ENCODE peak calls at places on chromosomes 12 and 14, in seven cellular contexts. One of them, this sample, is unnamed.

GRCh38 chr12:96687719-96688118 is 198.3 kb downstream of the CFAP54 start:
- DNase-seq in left ventricle myocardium inferior: no peak
- DNase-seq in CD4-positive, CD25-positive, alpha-beta regulatory T cell: no peak
- DNase-seq in tibial artery: no peak
- DNase-seq in uterus: no peak
- DNase-seq in fibroblast of lung: no peak
- DNase-seq in AG04450: no peak
- DNase-seq in this sample: no peak

GRCh38 chr14:69039287-69039628 is 60.2 kb upstream of the ACTN1 start:
- DNase-seq in tibial artery: no peak
- DNase-seq in AG04450: no peak
- DNase-seq in CD4-positive, CD25-positive, alpha-beta regulatory T cell: no peak
- DNase-seq in left ventricle myocardium inferior: no peak
- DNase-seq in fibroblast of lung: peak; percentile 92
- DNase-seq in uterus: no peak
- DNase-seq in this sample: no peak

GRCh38 chr12:109291531-109292341 is 17.3 kb downstream of the FOXN4 start:
- DNase-seq in AG04450: no peak
- DNase-seq in uterus: no peak
- DNase-seq in left ventricle myocardium inferior: peak; percentile 74
- DNase-seq in CD4-positive, CD25-positive, alpha-beta regulatory T cell: no peak
- DNase-seq in tibial artery: peak; percentile 45
- DNase-seq in fibroblast of lung: peak; percentile 41
- DNase-seq in this sample: no peak

GRCh38 chr12:12897286-12897685 is 5.9 kb downstream of the GPRC5A start:
- DNase-seq in AG04450: no peak
- DNase-seq in tibial artery: no peak
- DNase-seq in uterus: no peak
- DNase-seq in left ventricle myocardium inferior: no peak
- DNase-seq in CD4-positive, CD25-positive, alpha-beta regulatory T cell: no peak
- DNase-seq in fibroblast of lung: no peak
- DNase-seq in this sample: no peak

GRCh38 chr14:94120667-94121335 is 8.6 kb downstream of the IFI27L2 start:
- DNase-seq in CD4-positive, CD25-positive, alpha-beta regulatory T cell: no peak
- DNase-seq in tibial artery: no peak
- DNase-seq in uterus: no peak
- DNase-seq in AG04450: peak; percentile 13
- DNase-seq in left ventricle myocardium inferior: no peak
- DNase-seq in fibroblast of lung: peak; percentile 83
- DNase-seq in this sample: no peak

GRCh38 chr14:49586673-49587460 is 687 bp upstream of the RPS29 start:
- DNase-seq in uterus: peak; percentile 34
- DNase-seq in tibial artery: no peak
- DNase-seq in AG04450: no peak
- DNase-seq in fibroblast of lung: peak; percentile 73
- DNase-seq in CD4-positive, CD25-positive, alpha-beta regulatory T cell: peak; percentile 83
- DNase-seq in left ventricle myocardium inferior: no peak
- DNase-seq in this sample: no peak

GRCh38 chr14:69573841-69574265 is 818 bp downstream of the CCDC177 start:
- DNase-seq in CD4-positive, CD25-positive, alpha-beta regulatory T cell: no peak
- DNase-seq in tibial artery: no peak
- DNase-seq in fibroblast of lung: no peak
- DNase-seq in AG04450: no peak
- DNase-seq in left ventricle myocardium inferior: no peak
- DNase-seq in uterus: no peak
- DNase-seq in this sample: no peak

GRCh38 chr14:44945264-44945663 is 16.5 kb downstream of the KLHL28 start:
- DNase-seq in CD4-positive, CD25-positive, alpha-beta regulatory T cell: no peak
- DNase-seq in AG04450: peak; percentile 41
- DNase-seq in fibroblast of lung: peak; percentile 97
- DNase-seq in left ventricle myocardium inferior: no peak
- DNase-seq in tibial artery: no peak
- DNase-seq in uterus: no peak
- DNase-seq in this sample: no peak

GRCh38 chr12:52521175-52521574 is 981 bp upstream of the KRT5 start:
- DNase-seq in AG04450: no peak
- DNase-seq in tibial artery: no peak
- DNase-seq in left ventricle myocardium inferior: no peak
- DNase-seq in CD4-positive, CD25-positive, alpha-beta regulatory T cell: no peak
- DNase-seq in fibroblast of lung: peak; percentile 74
- DNase-seq in uterus: no peak
- DNase-seq in this sample: no peak

GRCh38 chr14:59454131-59454530 is 11.0 kb downstream of the GPR135 start:
- DNase-seq in AG04450: peak; percentile 76
- DNase-seq in CD4-positive, CD25-positive, alpha-beta regulatory T cell: no peak
- DNase-seq in tibial artery: peak; percentile 49
- DNase-seq in uterus: no peak
- DNase-seq in fibroblast of lung: peak; percentile 98
- DNase-seq in left ventricle myocardium inferior: no peak
- DNase-seq in this sample: peak; percentile 25

GRCh38 chr14:37599527-37600368 is 4.3 kb downstream of the TTC6 start:
- DNase-seq in AG04450: no peak
- DNase-seq in left ventricle myocardium inferior: no peak
- DNase-seq in CD4-positive, CD25-positive, alpha-beta regulatory T cell: no peak
- DNase-seq in fibroblast of lung: no peak
- DNase-seq in uterus: no peak
- DNase-seq in tibial artery: no peak
- DNase-seq in this sample: no peak
- H3K27ac ChIP-seq in AG04450: no peak overlapping the region
- H3K27ac ChIP-seq in left ventricle myocardium inferior: no peak overlapping the region
- H3K27ac ChIP-seq in CD4-positive, CD25-positive, alpha-beta regulatory T cell: no peak overlapping the region
- H3K27ac ChIP-seq in fibroblast of lung: no peak overlapping the region
- H3K27ac ChIP-seq in uterus: no peak overlapping the region
- H3K27ac ChIP-seq in tibial artery: no peak overlapping the region
- H3K27ac ChIP-seq in this sample: no peak overlapping the region

DNA sequence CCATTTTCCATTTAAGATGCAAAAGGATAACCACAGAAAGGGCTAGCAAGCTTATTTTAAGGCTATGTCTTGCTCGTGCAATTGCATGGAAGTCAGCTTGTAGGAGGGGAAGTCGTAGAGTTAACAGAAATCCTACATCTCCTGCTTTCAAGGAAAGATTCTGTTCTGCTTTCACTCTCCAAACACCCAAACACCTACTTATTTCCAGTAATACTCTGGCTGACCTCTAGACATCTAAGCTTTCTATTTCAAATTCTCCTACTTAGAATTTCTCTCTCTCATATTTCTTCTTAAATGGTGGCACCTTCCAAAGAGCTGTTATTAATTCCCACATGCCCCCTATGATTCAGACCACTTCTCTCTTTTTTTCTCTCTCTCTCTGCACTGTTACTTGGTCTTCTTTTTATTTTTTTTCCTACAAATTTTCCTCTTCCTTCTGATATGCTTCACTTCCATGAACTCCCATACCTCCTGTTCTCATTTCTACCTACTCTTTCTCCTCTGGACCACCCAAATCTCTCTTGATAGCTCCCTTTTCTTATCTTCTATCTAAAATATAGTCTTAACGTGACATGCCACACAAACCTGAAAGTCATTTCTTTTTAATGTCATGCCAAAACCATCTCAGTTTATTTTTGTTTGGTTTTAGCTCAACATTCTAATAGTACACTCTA is 90.8 kb downstream of the RPS6KA5 start:
- DNase-seq in tibial artery: no peak
- DNase-seq in uterus: no peak
- DNase-seq in AG04450: no peak
- DNase-seq in CD4-positive, CD25-positive, alpha-beta regulatory T cell: no peak
- DNase-seq in fibroblast of lung: peak; percentile 10
- DNase-seq in left ventricle myocardium inferior: no peak
- DNase-seq in this sample: no peak
- H3K27ac ChIP-seq in tibial artery: no peak overlapping the region
- H3K27ac ChIP-seq in uterus: no peak overlapping the region
- H3K27ac ChIP-seq in AG04450: no peak overlapping the region
- H3K27ac ChIP-seq in CD4-positive, CD25-positive, alpha-beta regulatory T cell: no peak overlapping the region
- H3K27ac ChIP-seq in fibroblast of lung: no peak overlapping the region
- H3K27ac ChIP-seq in left ventricle myocardium inferior: no peak overlapping the region
- H3K27ac ChIP-seq in this sample: no peak overlapping the region

GRCh38 chr14:29804481-29804880 is 123.2 kb downstream of the PRKD1 start:
- DNase-seq in AG04450: no peak
- DNase-seq in uterus: no peak
- DNase-seq in left ventricle myocardium inferior: no peak
- DNase-seq in CD4-positive, CD25-positive, alpha-beta regulatory T cell: no peak
- DNase-seq in tibial artery: no peak
- DNase-seq in fibroblast of lung: no peak
- DNase-seq in this sample: no peak

GRCh38 chr14:29802211-29802610 is 125.4 kb downstream of the PRKD1 start:
- DNase-seq in tibial artery: no peak
- DNase-seq in left ventricle myocardium inferior: no peak
- DNase-seq in CD4-positive, CD25-positive, alpha-beta regulatory T cell: no peak
- DNase-seq in uterus: no peak
- DNase-seq in AG04450: no peak
- DNase-seq in fibroblast of lung: no peak
- DNase-seq in this sample: no peak

GRCh38 chr14:29805415-29806123 is 122.1 kb downstream of the PRKD1 start:
- DNase-seq in AG04450: peak; percentile 86
- DNase-seq in uterus: peak; percentile 45
- DNase-seq in fibroblast of lung: peak; percentile 99
- DNase-seq in tibial artery: peak; percentile 73
- DNase-seq in CD4-positive, CD25-positive, alpha-beta regulatory T cell: no peak
- DNase-seq in left ventricle myocardium inferior: peak; percentile 58
- DNase-seq in this sample: peak; percentile 41

GRCh38 chr14:29803045-29803444 is 124.6 kb downstream of the PRKD1 start:
- DNase-seq in CD4-positive, CD25-positive, alpha-beta regulatory T cell: no peak
- DNase-seq in left ventricle myocardium inferior: no peak
- DNase-seq in uterus: no peak
- DNase-seq in tibial artery: no peak
- DNase-seq in AG04450: no peak
- DNase-seq in fibroblast of lung: no peak
- DNase-seq in this sample: no peak

DNA sequence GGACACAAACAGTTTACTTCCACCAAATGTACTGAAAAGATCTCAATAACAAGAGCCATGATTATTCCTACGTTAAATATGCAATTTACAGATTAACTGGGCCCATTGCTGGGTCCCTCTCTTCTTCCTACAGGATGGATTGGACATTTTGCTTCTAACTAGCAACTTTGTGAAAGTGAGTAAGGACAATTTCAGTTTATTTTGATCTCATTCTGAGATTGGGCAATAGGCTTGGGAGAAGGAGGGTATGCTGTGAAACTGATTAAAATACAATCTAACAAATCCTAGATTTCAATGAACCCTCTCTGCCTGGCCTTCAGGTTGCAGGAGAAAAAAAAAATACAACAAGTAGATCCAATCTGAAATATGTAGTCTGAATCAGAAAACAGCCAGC is 121.5 kb downstream of the PRKD1 start:
- DNase-seq in tibial artery: no peak
- DNase-seq in uterus: no peak
- DNase-seq in left ventricle myocardium inferior: no peak
- DNase-seq in AG04450: no peak
- DNase-seq in CD4-positive, CD25-positive, alpha-beta regulatory T cell: no peak
- DNase-seq in fibroblast of lung: no peak
- DNase-seq in this sample: no peak
- H3K27ac ChIP-seq in tibial artery: no peak overlapping the region
- H3K27ac ChIP-seq in uterus: no peak overlapping the region
- H3K27ac ChIP-seq in left ventricle myocardium inferior: no peak overlapping the region
- H3K27ac ChIP-seq in AG04450: peak overlapping the region; percentile 79
- H3K27ac ChIP-seq in CD4-positive, CD25-positive, alpha-beta regulatory T cell: no peak overlapping the region
- H3K27ac ChIP-seq in fibroblast of lung: no peak overlapping the region
- H3K27ac ChIP-seq in this sample: no peak overlapping the region

DNA sequence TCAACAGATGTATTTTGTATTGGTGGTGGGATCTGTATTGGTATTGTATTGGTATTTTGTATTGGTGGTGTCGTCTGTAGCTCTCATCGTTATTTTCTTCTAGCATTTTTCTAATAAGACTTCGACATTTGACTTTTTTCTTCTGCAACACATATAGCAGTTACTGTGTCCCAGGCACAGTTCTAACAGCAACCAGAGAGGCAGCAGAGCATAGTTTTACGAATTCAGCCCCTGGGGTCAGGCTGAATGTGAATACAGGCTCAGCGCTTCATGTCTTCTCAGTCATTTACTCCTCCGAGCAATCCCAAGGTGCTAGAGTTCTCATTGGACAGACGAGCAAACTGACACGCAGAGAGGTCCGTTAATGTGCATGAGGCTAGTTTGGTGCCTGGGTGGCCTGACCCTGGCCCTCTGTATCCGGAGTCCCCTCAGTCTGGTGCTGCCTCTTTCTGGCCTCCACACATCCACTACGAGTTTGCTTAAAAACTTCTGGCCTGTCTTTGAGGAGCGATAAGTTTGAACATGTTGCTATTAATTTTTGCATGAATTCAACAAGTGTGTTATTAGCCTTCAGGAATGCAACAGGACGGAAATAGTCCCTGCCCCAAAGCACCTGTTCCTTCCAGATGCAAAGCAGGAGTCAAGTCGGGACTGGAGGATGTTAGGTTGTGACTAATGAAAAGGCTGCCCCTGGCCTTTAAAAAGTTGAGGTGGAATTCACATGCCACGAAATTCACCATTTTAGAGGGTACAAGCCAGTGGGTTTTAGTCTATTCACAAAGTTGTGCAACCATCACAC is 87.0 kb downstream of the GLT1D1 start:
- DNase-seq in left ventricle myocardium inferior: no peak
- DNase-seq in fibroblast of lung: no peak
- DNase-seq in uterus: no peak
- DNase-seq in AG04450: no peak
- DNase-seq in CD4-positive, CD25-positive, alpha-beta regulatory T cell: no peak
- DNase-seq in tibial artery: no peak
- DNase-seq in this sample: no peak
- H3K27ac ChIP-seq in left ventricle myocardium inferior: no peak overlapping the region
- H3K27ac ChIP-seq in fibroblast of lung: no peak overlapping the region
- H3K27ac ChIP-seq in uterus: no peak overlapping the region
- H3K27ac ChIP-seq in AG04450: no peak overlapping the region
- H3K27ac ChIP-seq in CD4-positive, CD25-positive, alpha-beta regulatory T cell: no peak overlapping the region
- H3K27ac ChIP-seq in tibial artery: no peak overlapping the region
- H3K27ac ChIP-seq in this sample: no peak overlapping the region

GRCh38 chr12:65204886-65205525 is 35.6 kb downstream of the LEMD3 start:
- DNase-seq in fibroblast of lung: no peak
- DNase-seq in AG04450: no peak
- DNase-seq in uterus: no peak
- DNase-seq in left ventricle myocardium inferior: no peak
- DNase-seq in tibial artery: no peak
- DNase-seq in CD4-positive, CD25-positive, alpha-beta regulatory T cell: no peak
- DNase-seq in this sample: no peak

GRCh38 chr12:65208957-65209654 is 39.7 kb downstream of the LEMD3 start:
- DNase-seq in AG04450: no peak
- DNase-seq in fibroblast of lung: no peak
- DNase-seq in left ventricle myocardium inferior: no peak
- DNase-seq in CD4-positive, CD25-positive, alpha-beta regulatory T cell: no peak
- DNase-seq in uterus: no peak
- DNase-seq in tibial artery: no peak
- DNase-seq in this sample: no peak

GRCh38 chr12:65205886-65206285 is 36.5 kb downstream of the LEMD3 start:
- DNase-seq in fibroblast of lung: no peak
- DNase-seq in left ventricle myocardium inferior: no peak
- DNase-seq in AG04450: no peak
- DNase-seq in uterus: no peak
- DNase-seq in CD4-positive, CD25-positive, alpha-beta regulatory T cell: no peak
- DNase-seq in tibial artery: no peak
- DNase-seq in this sample: no peak

GRCh38 chr12:65209655-65210043 is 40.3 kb downstream of the LEMD3 start:
- DNase-seq in fibroblast of lung: no peak
- DNase-seq in left ventricle myocardium inferior: no peak
- DNase-seq in AG04450: no peak
- DNase-seq in CD4-positive, CD25-positive, alpha-beta regulatory T cell: no peak
- DNase-seq in tibial artery: no peak
- DNase-seq in uterus: no peak
- DNase-seq in this sample: no peak

DNA sequence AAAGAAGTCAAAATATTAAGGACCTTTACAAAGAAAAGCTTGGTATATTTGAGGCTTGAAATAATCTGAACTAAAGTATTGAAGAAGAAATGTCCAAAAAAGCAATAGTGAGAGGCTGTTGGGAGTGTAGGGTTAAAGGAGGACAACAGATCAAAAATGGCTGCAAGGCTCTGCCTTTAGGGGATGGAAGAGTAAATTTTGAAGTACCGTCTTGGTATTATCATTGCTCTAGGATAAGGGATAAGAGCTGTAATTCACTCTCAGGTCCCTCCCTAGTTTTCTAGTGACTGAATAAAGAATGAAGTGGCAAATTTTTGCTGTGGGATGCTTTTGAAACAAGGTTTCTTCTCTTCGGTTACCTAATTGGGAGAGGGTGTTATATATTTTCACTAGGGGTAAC is 38.7 kb downstream of the LEMD3 start:
- DNase-seq in uterus: no peak
- DNase-seq in CD4-positive, CD25-positive, alpha-beta regulatory T cell: no peak
- DNase-seq in left ventricle myocardium inferior: no peak
- DNase-seq in tibial artery: no peak
- DNase-seq in fibroblast of lung: no peak
- DNase-seq in AG04450: no peak
- DNase-seq in this sample: no peak
- H3K27ac ChIP-seq in uterus: no peak overlapping the region
- H3K27ac ChIP-seq in CD4-positive, CD25-positive, alpha-beta regulatory T cell: no peak overlapping the region
- H3K27ac ChIP-seq in left ventricle myocardium inferior: no peak overlapping the region
- H3K27ac ChIP-seq in tibial artery: no peak overlapping the region
- H3K27ac ChIP-seq in fibroblast of lung: no peak overlapping the region
- H3K27ac ChIP-seq in AG04450: no peak overlapping the region
- H3K27ac ChIP-seq in this sample: no peak overlapping the region